ENCODE peak calls at places on chromosome 4, in five cellular contexts. H, B, V, C and O are unnamed samples.

GRCh38 chr4:39548425-39549067 is 21.3 kb upstream of the UGDH start:
- DNase-seq in H (peak), B (no peak), V (no peak), C (peak), O (no peak)

GRCh38 chr4:182427530-182427929 is 184.3 kb downstream of the TENM3 start:
- DNase-seq in H (peak), B (no peak), V (no peak), C (no peak), O (no peak)

GRCh38 chr4:156977435-156978160 is 6.0 kb upstream of the PDGFC start:
- DNase-seq in H (peak), B (no peak), V (no peak), C (peak), O (no peak)

GRCh38 chr4:169658970-169659735 is 38.8 kb downstream of the CLCN3 start:
- DNase-seq in H (no peak), B (no peak), V (no peak), C (peak), O (peak)

GRCh38 chr4:87032884-87033533 is 98.2 kb downstream of the AFF1 start:
- DNase-seq in H (peak), B (no peak), V (no peak), C (peak), O (no peak)

GRCh38 chr4:69196209-69196965 is 18.2 kb downstream of the UGT2B11 start:
- DNase-seq in H (no peak), B (no peak), V (no peak), C (no peak), O (no peak)

GRCh38 chr4:141768954-141769353 is 132.6 kb downstream of the IL15 start:
- DNase-seq in H (peak), B (no peak), V (no peak), C (peak), O (no peak)

GRCh38 chr4:38115601-38116000 is 155.4 kb downstream of the PTTG2 start:
- DNase-seq in H (no peak), B (no peak), V (no peak), C (no peak), O (no peak)

GRCh38 chr4:21802406-21802805 is 146.2 kb downstream of the KCNIP4 start:
- DNase-seq in H (no peak), B (no peak), V (no peak), C (peak), O (no peak)

GRCh38 chr4:185592438-185592837 is 57.1 kb upstream of the PDLIM3 start:
- DNase-seq in H (no peak), B (no peak), V (no peak), C (no peak), O (no peak)

GRCh38 chr4:185591679-185592141 is 56.4 kb upstream of the PDLIM3 start:
- DNase-seq in H (peak), B (no peak), V (no peak), C (peak), O (no peak)

GRCh38 chr4:185589067-185589844 is 53.9 kb upstream of the PDLIM3 start:
- DNase-seq in H (peak), B (no peak), V (no peak), C (peak), O (no peak)

GRCh38 chr4:185592845-185593488 is 57.7 kb upstream of the PDLIM3 start:
- DNase-seq in H (no peak), B (no peak), V (no peak), C (peak), O (peak)

GRCh38 chr4:185590982-185591381 is 55.7 kb upstream of the PDLIM3 start:
- DNase-seq in H (no peak), B (no peak), V (no peak), C (no peak), O (no peak)
- H3K27ac ChIP-seq in H (no peak), B (no peak), V (no peak), C (no peak), O (no peak)

DNA sequence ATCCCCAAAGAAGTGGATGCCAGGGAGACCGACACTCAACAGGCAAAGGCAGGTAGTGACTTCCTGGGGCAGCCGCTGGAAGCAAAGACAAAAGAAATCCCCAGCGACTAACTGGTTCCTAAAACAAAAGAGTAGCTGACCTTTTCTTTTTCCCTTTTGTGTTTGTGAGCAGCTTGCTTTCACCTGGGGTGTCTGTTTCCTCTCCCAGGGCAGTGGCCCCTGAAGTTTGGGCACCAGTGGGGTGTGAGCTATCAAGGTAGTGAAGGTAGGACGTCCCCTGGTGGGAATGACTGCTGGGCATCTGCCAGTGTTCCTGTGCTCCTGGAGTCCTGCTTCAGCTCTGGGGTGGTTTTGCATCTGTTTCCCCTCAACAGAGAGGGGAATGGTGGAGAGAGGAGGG is 41.6 kb upstream of the STIM2 start:
- DNase-seq in H (no peak), B (peak), V (no peak), C (no peak), O (no peak)
- H2BK5ac ChIP-seq in H (no peak), B (no peak), V (no peak), C (no peak), O (no peak)

GRCh38 chr4:164011791-164012190 is 517.3 kb downstream of the TMA16 start:
- DNase-seq in H (no peak), B (no peak), V (no peak), C (no peak), O (no peak)

GRCh38 chr4:164012396-164013027 is 518.0 kb downstream of the TMA16 start:
- DNase-seq in H (no peak), B (peak), V (peak), C (peak), O (peak)

GRCh38 chr4:164009435-164009834 is 514.9 kb downstream of the TMA16 start:
- DNase-seq in H (no peak), B (no peak), V (no peak), C (no peak), O (no peak)
- H3K27ac ChIP-seq in H (no peak), B (no peak), V (no peak), C (no peak), O (no peak)

GRCh38 chr4:4575284-4576211 is 33.7 kb upstream of the STX18 start:
- DNase-seq in H (peak), B (peak), V (peak), C (peak), O (peak)
- H2BK5ac ChIP-seq in H (peak), B (no peak), V (no peak), C (no peak), O (no peak)

DNA sequence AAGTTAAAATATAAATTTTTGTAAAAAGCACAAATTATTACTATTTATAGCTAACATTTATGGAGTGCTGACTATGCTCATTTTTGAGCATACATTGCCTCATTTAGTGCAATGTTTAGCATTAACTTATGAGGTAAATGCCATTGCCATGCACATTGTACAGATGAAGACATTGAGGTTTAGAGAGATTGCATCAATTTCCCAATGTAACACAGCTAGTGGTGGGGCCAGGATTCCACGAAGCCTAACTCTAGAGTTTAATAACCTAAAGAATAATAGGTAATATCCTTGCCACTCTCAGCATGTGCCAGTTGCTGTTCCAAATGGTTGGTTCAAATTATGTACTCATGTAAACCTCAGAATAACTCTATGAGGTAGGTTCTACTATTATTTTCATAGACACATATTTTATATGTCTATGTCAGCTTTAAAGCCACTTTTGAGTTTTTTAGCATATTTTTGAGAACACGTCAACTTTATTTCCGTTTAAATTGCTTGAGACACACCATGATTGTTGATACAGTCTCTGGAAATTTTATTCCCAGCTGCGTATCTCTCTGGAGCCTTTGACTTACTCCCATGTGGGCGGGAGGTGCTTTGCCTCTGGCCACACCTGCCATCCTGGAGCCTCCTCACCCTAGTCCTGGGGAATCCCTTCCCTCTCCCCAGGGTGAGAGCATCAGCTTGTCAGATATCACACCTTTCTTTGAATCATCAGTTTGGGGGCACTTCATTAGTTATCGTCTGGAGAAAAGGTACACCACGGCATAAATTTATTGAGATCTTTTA is 10.8 kb upstream of the ADH1A start:
- DNase-seq in H (peak), B (no peak), V (no peak), C (peak), O (no peak)
- H3K27ac ChIP-seq in H (peak), B (no peak), V (no peak), C (peak), O (no peak)

GRCh38 chr4:128388352-128388630 is 100.7 kb upstream of the PGRMC2 start:
- DNase-seq in H (no peak), B (no peak), V (no peak), C (peak), O (peak)
- H2BK5ac ChIP-seq in H (peak), B (no peak), V (no peak), C (peak), O (no peak)

GRCh38 chr4:54781771-54782170 is 124.0 kb downstream of the KIT start:
- DNase-seq in H (no peak), B (no peak), V (no peak), C (no peak), O (no peak)

GRCh38 chr4:54783402-54784110 is 125.8 kb downstream of the KIT start:
- DNase-seq in H (no peak), B (no peak), V (no peak), C (peak), O (no peak)

GRCh38 chr4:54779797-54780196 is 122.0 kb downstream of the KIT start:
- DNase-seq in H (no peak), B (no peak), V (no peak), C (no peak), O (no peak)

DNA sequence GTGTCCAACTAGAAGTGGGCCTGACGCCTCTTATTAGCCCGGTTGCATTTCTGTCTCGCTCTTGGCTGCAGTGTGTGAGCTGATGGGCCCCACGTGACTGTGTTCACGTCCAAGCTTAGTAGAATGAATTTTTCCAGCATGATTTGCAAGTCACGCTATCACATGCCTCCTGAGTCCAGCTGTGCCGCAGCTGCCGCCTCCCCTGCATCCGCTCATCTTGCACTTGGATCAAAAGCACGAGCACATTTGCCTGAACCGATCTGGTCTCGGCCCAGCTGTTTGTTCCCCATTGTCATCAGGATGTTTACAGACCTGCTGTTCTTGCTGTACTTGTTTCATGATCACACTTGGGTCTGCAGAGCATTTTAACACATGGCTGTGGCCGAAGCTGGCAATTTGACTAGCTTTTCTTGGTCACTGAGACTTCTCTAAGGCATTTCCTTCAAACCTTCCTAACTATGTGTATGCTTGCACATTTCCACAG is 126.5 kb downstream of the KIT start:
- DNase-seq in H (peak), B (no peak), V (no peak), C (peak), O (no peak)
- H3K27ac ChIP-seq in H (peak), B (no peak), V (no peak), C (no peak), O (no peak)

DNA sequence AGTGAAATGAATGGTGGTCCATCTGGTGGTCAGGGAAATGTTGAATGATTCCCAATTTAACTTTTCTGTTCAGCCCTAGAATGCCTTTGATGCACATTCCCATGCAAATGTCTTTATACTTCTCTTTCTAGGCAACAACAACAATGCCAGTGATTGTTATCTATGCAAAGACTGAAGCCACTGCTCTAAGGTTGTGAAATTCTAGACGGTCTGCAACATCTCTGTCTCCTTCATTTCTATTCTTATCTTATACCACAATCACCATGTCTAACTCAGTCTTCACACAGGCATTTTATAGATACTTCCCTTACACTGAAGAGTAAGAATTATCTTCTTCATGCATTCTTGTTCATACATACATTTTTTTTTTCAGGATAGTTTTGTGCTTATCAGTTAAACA is 84.5 kb downstream of the HPGD start:
- DNase-seq in H (no peak), B (no peak), V (no peak), C (peak), O (peak)
- H2BK5ac ChIP-seq in H (no peak), B (no peak), V (no peak), C (no peak), O (no peak)